ENCODE peak calls at places on chromosomes 4 and X, in six cellular contexts. One of them, this sample, is unnamed.

GRCh38 chr4:4860381-4860802 is 927 bp downstream of the MSX1 start:
- DNase-seq in neural progenitor cell: no peak
- DNase-seq in hepatocyte: peak; percentile 22
- DNase-seq in LNCaP clone FGC: no peak
- DNase-seq in aorta: no peak
- DNase-seq in HAP-1: no peak
- DNase-seq in this sample: no peak

GRCh38 chr4:139509727-139510410 is 46.1 kb downstream of the SETD7 start:
- DNase-seq in neural progenitor cell: peak; percentile 59
- DNase-seq in hepatocyte: peak; percentile 46
- DNase-seq in LNCaP clone FGC: no peak
- DNase-seq in aorta: no peak
- DNase-seq in HAP-1: no peak
- DNase-seq in this sample: no peak

GRCh38 chr4:121555315-121556107 is 141.3 kb downstream of the ANXA5 start:
- DNase-seq in neural progenitor cell: no peak
- DNase-seq in hepatocyte: no peak
- DNase-seq in LNCaP clone FGC: no peak
- DNase-seq in aorta: no peak
- DNase-seq in HAP-1: no peak
- DNase-seq in this sample: no peak

GRCh38 chrX:110218591-110218990 is 99.3 kb downstream of the AMMECR1 start:
- DNase-seq in neural progenitor cell: no peak
- DNase-seq in hepatocyte: no peak
- DNase-seq in LNCaP clone FGC: no peak
- DNase-seq in aorta: no peak
- DNase-seq in HAP-1: no peak
- DNase-seq in this sample: no peak

GRCh38 chr4:169582706-169583105 is 29.7 kb downstream of the NEK1 start:
- DNase-seq in neural progenitor cell: no peak
- DNase-seq in hepatocyte: no peak
- DNase-seq in LNCaP clone FGC: no peak
- DNase-seq in aorta: no peak
- DNase-seq in HAP-1: no peak
- DNase-seq in this sample: no peak

GRCh38 chrX:153423652-153424051 is 12.4 kb downstream of the ZFP92 start:
- DNase-seq in neural progenitor cell: no peak
- DNase-seq in hepatocyte: peak; percentile 35
- DNase-seq in LNCaP clone FGC: no peak
- DNase-seq in aorta: no peak
- DNase-seq in HAP-1: no peak
- DNase-seq in this sample: no peak

GRCh38 chr4:143617994-143618679 is 82.3 kb downstream of the FREM3 start:
- DNase-seq in neural progenitor cell: no peak
- DNase-seq in hepatocyte: no peak
- DNase-seq in LNCaP clone FGC: no peak
- DNase-seq in aorta: no peak
- DNase-seq in HAP-1: no peak
- DNase-seq in this sample: no peak

GRCh38 chr4:148443550-148444295 is 1.5 kb upstream of the NR3C2 start:
- DNase-seq in neural progenitor cell: peak; percentile 56
- DNase-seq in hepatocyte: peak; percentile 45
- DNase-seq in LNCaP clone FGC: no peak
- DNase-seq in aorta: peak; percentile 89
- DNase-seq in HAP-1: no peak
- DNase-seq in this sample: no peak

GRCh38 chrX:123771449-123772064 is 38.7 kb upstream of the THOC2 start:
- DNase-seq in neural progenitor cell: no peak
- DNase-seq in hepatocyte: no peak
- DNase-seq in LNCaP clone FGC: no peak
- DNase-seq in aorta: no peak
- DNase-seq in HAP-1: no peak
- DNase-seq in this sample: no peak

GRCh38 chr4:41103657-41104056 is 110.7 kb downstream of the APBB2 start:
- DNase-seq in neural progenitor cell: no peak
- DNase-seq in hepatocyte: no peak
- DNase-seq in LNCaP clone FGC: no peak
- DNase-seq in aorta: no peak
- DNase-seq in HAP-1: no peak
- DNase-seq in this sample: no peak
- H3K4me3 ChIP-seq in neural progenitor cell: no peak overlapping the region
- H3K4me3 ChIP-seq in hepatocyte: no peak overlapping the region
- H3K4me3 ChIP-seq in LNCaP clone FGC: no peak overlapping the region
- H3K4me3 ChIP-seq in aorta: no peak overlapping the region
- H3K4me3 ChIP-seq in HAP-1: no peak overlapping the region
- H3K4me3 ChIP-seq in this sample: no peak overlapping the region

DNA sequence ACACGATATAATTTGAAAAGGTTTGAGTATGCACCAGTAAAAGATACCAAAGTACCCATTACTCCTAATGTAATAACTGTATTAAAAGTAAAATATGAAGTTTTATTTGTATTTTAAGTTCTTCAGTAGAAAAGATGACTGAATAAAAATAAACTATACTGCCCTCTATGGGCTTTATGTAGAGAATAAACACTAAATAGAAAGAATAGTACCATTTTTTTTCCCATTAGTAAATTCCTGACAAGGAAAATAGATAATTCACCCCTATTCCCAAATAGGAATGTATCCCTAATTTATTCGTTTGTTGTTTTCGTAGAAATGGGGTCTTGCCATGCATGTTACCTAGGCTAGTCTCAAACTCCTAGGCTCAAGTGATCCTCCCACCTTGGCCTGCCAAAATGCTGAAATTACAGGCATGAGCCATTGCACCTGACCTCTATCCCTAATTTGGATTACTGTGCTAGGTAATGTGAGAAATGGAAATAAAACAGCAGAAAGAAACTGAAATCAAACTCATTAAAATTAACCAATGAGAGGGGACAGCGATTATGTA is 73.6 kb upstream of the COX18 start:
- DNase-seq in neural progenitor cell: no peak
- DNase-seq in hepatocyte: no peak
- DNase-seq in LNCaP clone FGC: no peak
- DNase-seq in aorta: no peak
- DNase-seq in HAP-1: no peak
- DNase-seq in this sample: no peak
- H3K4me3 ChIP-seq in neural progenitor cell: no peak overlapping the region
- H3K4me3 ChIP-seq in hepatocyte: no peak overlapping the region
- H3K4me3 ChIP-seq in LNCaP clone FGC: no peak overlapping the region
- H3K4me3 ChIP-seq in aorta: no peak overlapping the region
- H3K4me3 ChIP-seq in HAP-1: no peak overlapping the region
- H3K4me3 ChIP-seq in this sample: no peak overlapping the region

GRCh38 chr4:1674682-1675081 is 9.4 kb downstream of the FAM53A start:
- DNase-seq in neural progenitor cell: no peak
- DNase-seq in hepatocyte: no peak
- DNase-seq in LNCaP clone FGC: no peak
- DNase-seq in aorta: no peak
- DNase-seq in HAP-1: no peak
- DNase-seq in this sample: no peak

GRCh38 chr4:1675802-1676137 is 8.3 kb downstream of the FAM53A start:
- DNase-seq in neural progenitor cell: no peak
- DNase-seq in hepatocyte: no peak
- DNase-seq in LNCaP clone FGC: no peak
- DNase-seq in aorta: no peak
- DNase-seq in HAP-1: no peak
- DNase-seq in this sample: no peak

GRCh38 chr4:1678244-1678643 is 5.9 kb downstream of the FAM53A start:
- DNase-seq in neural progenitor cell: no peak
- DNase-seq in hepatocyte: no peak
- DNase-seq in LNCaP clone FGC: no peak
- DNase-seq in aorta: no peak
- DNase-seq in HAP-1: no peak
- DNase-seq in this sample: no peak

GRCh38 chr4:1675136-1675801 is 8.8 kb downstream of the FAM53A start:
- DNase-seq in neural progenitor cell: no peak
- DNase-seq in hepatocyte: no peak
- DNase-seq in LNCaP clone FGC: no peak
- DNase-seq in aorta: no peak
- DNase-seq in HAP-1: no peak
- DNase-seq in this sample: no peak

GRCh38 chr4:1676605-1677525 is 7.2 kb downstream of the FAM53A start:
- DNase-seq in neural progenitor cell: no peak
- DNase-seq in hepatocyte: no peak
- DNase-seq in LNCaP clone FGC: no peak
- DNase-seq in aorta: no peak
- DNase-seq in HAP-1: no peak
- DNase-seq in this sample: no peak
- H3K4me3 ChIP-seq in neural progenitor cell: no peak overlapping the region
- H3K4me3 ChIP-seq in hepatocyte: no peak overlapping the region
- H3K4me3 ChIP-seq in LNCaP clone FGC: no peak overlapping the region
- H3K4me3 ChIP-seq in aorta: no peak overlapping the region
- H3K4me3 ChIP-seq in HAP-1: no peak overlapping the region
- H3K4me3 ChIP-seq in this sample: no peak overlapping the region

GRCh38 chrX:41452972-41453371 is 5.8 kb downstream of the NYX start:
- DNase-seq in neural progenitor cell: no peak
- DNase-seq in hepatocyte: no peak
- DNase-seq in LNCaP clone FGC: no peak
- DNase-seq in aorta: no peak
- DNase-seq in HAP-1: no peak
- DNase-seq in this sample: no peak

GRCh38 chrX:41452565-41452964 is 5.4 kb downstream of the NYX start:
- DNase-seq in neural progenitor cell: no peak
- DNase-seq in hepatocyte: no peak
- DNase-seq in LNCaP clone FGC: no peak
- DNase-seq in aorta: no peak
- DNase-seq in HAP-1: no peak
- DNase-seq in this sample: no peak

GRCh38 chrX:41449138-41449537 is 2.0 kb downstream of the NYX start:
- DNase-seq in neural progenitor cell: no peak
- DNase-seq in hepatocyte: no peak
- DNase-seq in LNCaP clone FGC: peak; percentile 38
- DNase-seq in aorta: no peak
- DNase-seq in HAP-1: no peak
- DNase-seq in this sample: no peak

GRCh38 chrX:41447897-41448296 is 754 bp downstream of the NYX start:
- DNase-seq in neural progenitor cell: no peak
- DNase-seq in hepatocyte: no peak
- DNase-seq in LNCaP clone FGC: no peak
- DNase-seq in aorta: no peak
- DNase-seq in HAP-1: no peak
- DNase-seq in this sample: no peak

DNA sequence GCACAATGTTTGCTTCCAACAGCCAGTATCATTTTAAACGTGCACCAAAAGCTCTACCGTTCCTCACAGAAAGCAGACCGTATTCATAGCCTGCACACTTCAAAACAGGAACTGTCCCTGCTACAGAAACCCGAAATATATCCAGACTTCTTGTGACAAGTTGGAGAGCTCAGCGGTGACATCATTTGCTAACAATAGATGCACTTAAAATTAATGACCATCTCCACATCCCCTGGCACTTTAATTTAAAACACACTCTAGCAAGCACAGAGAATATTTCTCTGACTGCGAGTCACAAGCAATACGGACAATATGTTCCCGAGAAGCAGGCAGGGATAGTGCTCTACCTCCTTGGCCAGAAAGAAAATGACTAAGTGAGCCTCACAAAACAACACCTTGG is 2.5 kb downstream of the NYX start:
- DNase-seq in neural progenitor cell: no peak
- DNase-seq in hepatocyte: no peak
- DNase-seq in LNCaP clone FGC: no peak
- DNase-seq in aorta: no peak
- DNase-seq in HAP-1: no peak
- DNase-seq in this sample: no peak
- H3K4me3 ChIP-seq in neural progenitor cell: no peak overlapping the region
- H3K4me3 ChIP-seq in hepatocyte: no peak overlapping the region
- H3K4me3 ChIP-seq in LNCaP clone FGC: no peak overlapping the region
- H3K4me3 ChIP-seq in aorta: no peak overlapping the region
- H3K4me3 ChIP-seq in HAP-1: no peak overlapping the region
- H3K4me3 ChIP-seq in this sample: no peak overlapping the region

GRCh38 chr4:92304636-92305035 is 870 bp downstream of the GRID2 start:
- DNase-seq in neural progenitor cell: peak; percentile 43
- DNase-seq in hepatocyte: peak; percentile 4
- DNase-seq in LNCaP clone FGC: no peak
- DNase-seq in aorta: no peak
- DNase-seq in HAP-1: no peak
- DNase-seq in this sample: no peak

GRCh38 chr4:92305148-92305877 is 1.5 kb downstream of the GRID2 start:
- DNase-seq in neural progenitor cell: peak; percentile 94
- DNase-seq in hepatocyte: peak; percentile 63
- DNase-seq in LNCaP clone FGC: no peak
- DNase-seq in aorta: peak; percentile 79
- DNase-seq in HAP-1: peak; percentile 75
- DNase-seq in this sample: peak; percentile 77

GRCh38 chr4:92307156-92307555 is 3.4 kb downstream of the GRID2 start:
- DNase-seq in neural progenitor cell: no peak
- DNase-seq in hepatocyte: no peak
- DNase-seq in LNCaP clone FGC: no peak
- DNase-seq in aorta: no peak
- DNase-seq in HAP-1: no peak
- DNase-seq in this sample: no peak

GRCh38 chr4:92307886-92308285 is 4.1 kb downstream of the GRID2 start:
- DNase-seq in neural progenitor cell: peak; percentile 15
- DNase-seq in hepatocyte: no peak
- DNase-seq in LNCaP clone FGC: no peak
- DNase-seq in aorta: no peak
- DNase-seq in HAP-1: no peak
- DNase-seq in this sample: no peak

GRCh38 chr4:92305878-92306520 is 2.2 kb downstream of the GRID2 start:
- DNase-seq in neural progenitor cell: peak; percentile 55
- DNase-seq in hepatocyte: peak; percentile 22
- DNase-seq in LNCaP clone FGC: no peak
- DNase-seq in aorta: peak; percentile 62
- DNase-seq in HAP-1: no peak
- DNase-seq in this sample: no peak
- H3K4me3 ChIP-seq in neural progenitor cell: peak overlapping the region; percentile 61
- H3K4me3 ChIP-seq in hepatocyte: peak overlapping the region; percentile 45
- H3K4me3 ChIP-seq in LNCaP clone FGC: peak overlapping the region; percentile 23
- H3K4me3 ChIP-seq in aorta: no peak overlapping the region
- H3K4me3 ChIP-seq in HAP-1: peak overlapping the region; percentile 27
- H3K4me3 ChIP-seq in this sample: peak overlapping the region; percentile 70

DNA sequence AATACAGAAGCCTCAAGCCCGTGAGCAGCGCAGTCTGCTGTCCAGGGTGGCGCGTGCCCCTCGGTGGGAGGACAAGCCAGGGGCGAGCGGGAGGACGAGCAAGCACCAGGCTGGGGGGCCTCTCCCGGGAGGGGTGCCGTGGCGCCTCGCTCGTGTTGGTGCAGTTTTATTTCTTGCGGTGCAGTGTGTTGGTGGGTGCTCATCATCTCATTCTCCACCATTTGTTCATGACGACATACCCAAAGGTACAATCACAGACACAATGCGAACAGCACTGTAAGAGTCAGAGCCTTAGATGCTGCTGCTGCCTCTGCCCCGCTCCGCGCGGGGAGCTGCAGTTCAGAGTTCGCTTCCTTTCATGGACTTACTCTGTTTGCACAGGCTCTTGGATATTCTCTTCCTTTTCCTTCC is 30.3 kb downstream of the RGS12 start:
- DNase-seq in neural progenitor cell: no peak
- DNase-seq in hepatocyte: no peak
- DNase-seq in LNCaP clone FGC: no peak
- DNase-seq in aorta: peak; percentile 71
- DNase-seq in HAP-1: no peak
- DNase-seq in this sample: no peak
- H3K4me3 ChIP-seq in neural progenitor cell: no peak overlapping the region
- H3K4me3 ChIP-seq in hepatocyte: no peak overlapping the region
- H3K4me3 ChIP-seq in LNCaP clone FGC: no peak overlapping the region
- H3K4me3 ChIP-seq in aorta: no peak overlapping the region
- H3K4me3 ChIP-seq in HAP-1: no peak overlapping the region
- H3K4me3 ChIP-seq in this sample: no peak overlapping the region

GRCh38 chr4:153433753-153434105 is 32.4 kb upstream of the TMEM131L start:
- DNase-seq in neural progenitor cell: no peak
- DNase-seq in hepatocyte: no peak
- DNase-seq in LNCaP clone FGC: no peak
- DNase-seq in aorta: no peak
- DNase-seq in HAP-1: no peak
- DNase-seq in this sample: no peak
- H3K4me3 ChIP-seq in neural progenitor cell: no peak overlapping the region
- H3K4me3 ChIP-seq in hepatocyte: no peak overlapping the region
- H3K4me3 ChIP-seq in LNCaP clone FGC: no peak overlapping the region
- H3K4me3 ChIP-seq in aorta: no peak overlapping the region
- H3K4me3 ChIP-seq in HAP-1: no peak overlapping the region
- H3K4me3 ChIP-seq in this sample: no peak overlapping the region

This sample was measured in NT2/D1.